ENCODE peak calls at places on chromosome 10, in seven cellular contexts. One of them, this sample, is unnamed.

GRCh38 chr10:100829933-100830727 is 82.6 kb upstream of the SLF2 start:
- DNase-seq in AG04449: no peak
- DNase-seq in dorsolateral prefrontal cortex: no peak
- DNase-seq in A549: no peak
- DNase-seq in cardiac fibroblast: no peak
- DNase-seq in GM23338: peak
- DNase-seq in PC-9: no peak
- DNase-seq in this sample: no peak

GRCh38 chr10:86711957-86712708 is 43.8 kb downstream of the LDB3 start:
- DNase-seq in A549: peak
- DNase-seq in dorsolateral prefrontal cortex: peak
- DNase-seq in cardiac fibroblast: peak
- DNase-seq in PC-9: no peak
- DNase-seq in AG04449: no peak
- DNase-seq in GM23338: peak
- DNase-seq in this sample: no peak

GRCh38 chr10:120982507-120982906 is 131.3 kb downstream of the WDR11 start:
- DNase-seq in cardiac fibroblast: no peak
- DNase-seq in dorsolateral prefrontal cortex: no peak
- DNase-seq in AG04449: no peak
- DNase-seq in A549: no peak
- DNase-seq in GM23338: peak
- DNase-seq in PC-9: no peak
- DNase-seq in this sample: no peak

GRCh38 chr10:7795605-7796004 is 7.6 kb downstream of the ATP5F1C start:
- DNase-seq in PC-9: no peak
- DNase-seq in cardiac fibroblast: peak
- DNase-seq in A549: no peak
- DNase-seq in dorsolateral prefrontal cortex: no peak
- DNase-seq in GM23338: no peak
- DNase-seq in AG04449: no peak
- DNase-seq in this sample: no peak

GRCh38 chr10:29150010-29150409 is 138.9 kb upstream of the LYZL1 start:
- DNase-seq in dorsolateral prefrontal cortex: no peak
- DNase-seq in A549: no peak
- DNase-seq in GM23338: no peak
- DNase-seq in PC-9: peak
- DNase-seq in AG04449: no peak
- DNase-seq in cardiac fibroblast: no peak
- DNase-seq in this sample: no peak

GRCh38 chr10:79026806-79027146 is 42.0 kb upstream of the ZMIZ1 start:
- DNase-seq in dorsolateral prefrontal cortex: no peak
- DNase-seq in cardiac fibroblast: no peak
- DNase-seq in GM23338: no peak
- DNase-seq in PC-9: no peak
- DNase-seq in A549: no peak
- DNase-seq in AG04449: no peak
- DNase-seq in this sample: no peak

GRCh38 chr10:130742936-130743675 is 568.4 kb downstream of the TCERG1L start:
- DNase-seq in A549: no peak
- DNase-seq in GM23338: peak
- DNase-seq in dorsolateral prefrontal cortex: no peak
- DNase-seq in cardiac fibroblast: no peak
- DNase-seq in PC-9: no peak
- DNase-seq in AG04449: no peak
- DNase-seq in this sample: no peak

GRCh38 chr10:132310701-132311337 is 3.1 kb upstream of the STK32C start:
- DNase-seq in AG04449: no peak
- DNase-seq in A549: no peak
- DNase-seq in PC-9: no peak
- DNase-seq in dorsolateral prefrontal cortex: no peak
- DNase-seq in GM23338: no peak
- DNase-seq in cardiac fibroblast: no peak
- DNase-seq in this sample: no peak

GRCh38 chr10:452512-453504 is 236.7 kb downstream of the DIP2C start:
- DNase-seq in dorsolateral prefrontal cortex: no peak
- DNase-seq in A549: no peak
- DNase-seq in GM23338: no peak
- DNase-seq in AG04449: no peak
- DNase-seq in cardiac fibroblast: no peak
- DNase-seq in PC-9: no peak
- DNase-seq in this sample: no peak

GRCh38 chr10:59362991-59363390 is 642 bp upstream of the FAM13C start:
- DNase-seq in PC-9: no peak
- DNase-seq in GM23338: peak
- DNase-seq in AG04449: no peak
- DNase-seq in A549: no peak
- DNase-seq in cardiac fibroblast: peak
- DNase-seq in dorsolateral prefrontal cortex: peak
- DNase-seq in this sample: no peak

GRCh38 chr10:126218778-126219649 is 169.3 kb downstream of the ADAM12 start:
- DNase-seq in dorsolateral prefrontal cortex: no peak
- DNase-seq in AG04449: no peak
- DNase-seq in cardiac fibroblast: no peak
- DNase-seq in A549: no peak
- DNase-seq in GM23338: no peak
- DNase-seq in PC-9: no peak
- DNase-seq in this sample: no peak

GRCh38 chr10:52353960-52354394 is 39.9 kb downstream of the DKK1 start:
- DNase-seq in GM23338: no peak
- DNase-seq in dorsolateral prefrontal cortex: no peak
- DNase-seq in PC-9: no peak
- DNase-seq in AG04449: peak
- DNase-seq in cardiac fibroblast: peak
- DNase-seq in A549: no peak
- DNase-seq in this sample: no peak

GRCh38 chr10:47366056-47366631 is 17.9 kb downstream of the ZNF488 start:
- DNase-seq in AG04449: no peak
- DNase-seq in A549: no peak
- DNase-seq in PC-9: no peak
- DNase-seq in cardiac fibroblast: no peak
- DNase-seq in GM23338: no peak
- DNase-seq in dorsolateral prefrontal cortex: peak
- DNase-seq in this sample: no peak

GRCh38 chr10:52379287-52379686 is 65.2 kb downstream of the DKK1 start:
- DNase-seq in A549: no peak
- DNase-seq in dorsolateral prefrontal cortex: no peak
- DNase-seq in AG04449: no peak
- DNase-seq in cardiac fibroblast: no peak
- DNase-seq in PC-9: no peak
- DNase-seq in GM23338: no peak
- DNase-seq in this sample: no peak

GRCh38 chr10:124416733-124417132 is 2.0 kb downstream of the OAT start:
- DNase-seq in PC-9: no peak
- DNase-seq in AG04449: no peak
- DNase-seq in GM23338: no peak
- DNase-seq in A549: no peak
- DNase-seq in dorsolateral prefrontal cortex: no peak
- DNase-seq in cardiac fibroblast: peak
- DNase-seq in this sample: no peak

GRCh38 chr10:45476559-45476958 is 102.5 kb downstream of the ALOX5 start:
- DNase-seq in A549: no peak
- DNase-seq in dorsolateral prefrontal cortex: no peak
- DNase-seq in PC-9: no peak
- DNase-seq in AG04449: no peak
- DNase-seq in cardiac fibroblast: no peak
- DNase-seq in GM23338: no peak
- DNase-seq in this sample: no peak

GRCh38 chr10:113612154-113612553 is 51.7 kb downstream of the NRAP start:
- DNase-seq in dorsolateral prefrontal cortex: no peak
- DNase-seq in PC-9: no peak
- DNase-seq in cardiac fibroblast: no peak
- DNase-seq in GM23338: no peak
- DNase-seq in AG04449: no peak
- DNase-seq in A549: no peak
- DNase-seq in this sample: no peak

GRCh38 chr10:72673280-72673679 is 18.7 kb upstream of the MCU start:
- DNase-seq in PC-9: no peak
- DNase-seq in GM23338: no peak
- DNase-seq in AG04449: no peak
- DNase-seq in A549: no peak
- DNase-seq in cardiac fibroblast: no peak
- DNase-seq in dorsolateral prefrontal cortex: no peak
- DNase-seq in this sample: no peak

GRCh38 chr10:22301193-22301592 is 15.0 kb upstream of the COMMD3 start:
- DNase-seq in PC-9: no peak
- DNase-seq in GM23338: peak
- DNase-seq in AG04449: no peak
- DNase-seq in dorsolateral prefrontal cortex: peak
- DNase-seq in cardiac fibroblast: no peak
- DNase-seq in A549: no peak
- DNase-seq in this sample: no peak

GRCh38 chr10:125222515-125222914 is 62.2 kb upstream of the CTBP2 start:
- DNase-seq in AG04449: no peak
- DNase-seq in PC-9: no peak
- DNase-seq in cardiac fibroblast: no peak
- DNase-seq in GM23338: no peak
- DNase-seq in A549: no peak
- DNase-seq in dorsolateral prefrontal cortex: no peak
- DNase-seq in this sample: no peak

GRCh38 chr10:86261470-86261869 is 105.1 kb downstream of the GRID1 start:
- DNase-seq in AG04449: no peak
- DNase-seq in cardiac fibroblast: no peak
- DNase-seq in PC-9: no peak
- DNase-seq in A549: no peak
- DNase-seq in GM23338: no peak
- DNase-seq in dorsolateral prefrontal cortex: no peak
- DNase-seq in this sample: no peak

GRCh38 chr10:27461312-27461711 is 42.8 kb upstream of the RAB18 start:
- DNase-seq in AG04449: no peak
- DNase-seq in cardiac fibroblast: no peak
- DNase-seq in A549: no peak
- DNase-seq in dorsolateral prefrontal cortex: no peak
- DNase-seq in PC-9: no peak
- DNase-seq in GM23338: no peak
- DNase-seq in this sample: no peak

GRCh38 chr10:106771132-106771531 is 393.4 kb downstream of the SORCS1 start:
- DNase-seq in GM23338: no peak
- DNase-seq in PC-9: no peak
- DNase-seq in AG04449: no peak
- DNase-seq in dorsolateral prefrontal cortex: no peak
- DNase-seq in cardiac fibroblast: no peak
- DNase-seq in A549: no peak
- DNase-seq in this sample: no peak

DNA sequence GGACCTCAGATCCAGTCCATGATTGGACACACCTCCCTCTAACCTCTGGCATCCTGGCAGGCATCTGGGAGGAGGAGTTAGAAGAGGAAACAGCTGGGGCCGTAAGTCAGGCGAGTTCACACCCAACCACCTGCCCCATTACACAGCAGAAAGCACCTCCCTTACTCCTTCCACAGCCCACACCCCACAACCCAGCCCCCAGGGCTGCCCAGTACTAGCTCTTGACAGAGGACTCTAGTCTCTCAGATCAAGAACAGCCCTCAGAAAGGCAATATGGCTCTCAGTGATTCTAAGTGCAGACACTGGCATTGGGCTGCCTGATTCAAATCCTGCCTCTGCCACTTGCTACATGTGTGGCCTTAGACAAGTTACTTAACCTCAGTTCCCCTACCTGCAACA is 34.1 kb downstream of the KCNMA1 start:
- DNase-seq in cardiac fibroblast: no peak
- DNase-seq in dorsolateral prefrontal cortex: no peak
- DNase-seq in AG04449: no peak
- DNase-seq in PC-9: no peak
- DNase-seq in A549: no peak
- DNase-seq in GM23338: peak
- DNase-seq in this sample: no peak
- H3K4me3 ChIP-seq in cardiac fibroblast: no peak
- H3K4me3 ChIP-seq in dorsolateral prefrontal cortex: no peak
- H3K4me3 ChIP-seq in AG04449: no peak
- H3K4me3 ChIP-seq in PC-9: no peak
- H3K4me3 ChIP-seq in A549: no peak
- H3K4me3 ChIP-seq in GM23338: no peak
- H3K4me3 ChIP-seq in this sample: no peak

GRCh38 chr10:50650481-50650880 is 26.7 kb upstream of the SGMS1 start:
- DNase-seq in cardiac fibroblast: no peak
- DNase-seq in AG04449: no peak
- DNase-seq in PC-9: no peak
- DNase-seq in dorsolateral prefrontal cortex: no peak
- DNase-seq in GM23338: no peak
- DNase-seq in A549: no peak
- DNase-seq in this sample: no peak

GRCh38 chr10:50651808-50652207 is 28.1 kb upstream of the SGMS1 start:
- DNase-seq in AG04449: no peak
- DNase-seq in PC-9: no peak
- DNase-seq in GM23338: no peak
- DNase-seq in dorsolateral prefrontal cortex: no peak
- DNase-seq in cardiac fibroblast: no peak
- DNase-seq in A549: no peak
- DNase-seq in this sample: no peak

GRCh38 chr10:50648935-50649227 is 25.1 kb upstream of the SGMS1 start:
- DNase-seq in AG04449: no peak
- DNase-seq in dorsolateral prefrontal cortex: no peak
- DNase-seq in A549: no peak
- DNase-seq in GM23338: no peak
- DNase-seq in cardiac fibroblast: no peak
- DNase-seq in PC-9: no peak
- DNase-seq in this sample: no peak

GRCh38 chr10:50653758-50654157 is 30.0 kb upstream of the SGMS1 start:
- DNase-seq in A549: no peak
- DNase-seq in dorsolateral prefrontal cortex: no peak
- DNase-seq in AG04449: no peak
- DNase-seq in GM23338: no peak
- DNase-seq in PC-9: no peak
- DNase-seq in cardiac fibroblast: no peak
- DNase-seq in this sample: no peak

DNA sequence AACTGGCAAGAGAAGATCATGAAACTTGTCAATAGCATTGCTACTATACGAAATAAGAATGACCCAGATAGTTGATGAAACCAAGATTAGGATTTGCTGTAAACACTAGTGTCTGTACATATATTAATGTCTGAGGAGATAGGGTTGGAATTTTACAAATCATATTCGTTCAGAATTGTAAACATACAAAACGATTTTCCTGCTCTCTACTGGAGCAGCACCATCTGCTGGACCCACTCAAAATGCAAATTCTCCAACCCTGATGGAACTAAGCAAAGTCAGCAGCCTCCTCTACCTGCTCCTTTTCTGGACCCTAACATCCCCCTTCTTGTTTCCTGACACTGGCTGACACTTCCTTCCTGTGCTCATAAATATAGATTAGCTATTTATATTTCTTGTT is 29.4 kb upstream of the SGMS1 start:
- DNase-seq in GM23338: peak
- DNase-seq in A549: no peak
- DNase-seq in dorsolateral prefrontal cortex: peak
- DNase-seq in AG04449: no peak
- DNase-seq in cardiac fibroblast: peak
- DNase-seq in PC-9: no peak
- DNase-seq in this sample: no peak
- TF ChIP-seq CTCF in GM23338: peak
- TF ChIP-seq CTCF in A549: peak
- TF ChIP-seq CTCF in dorsolateral prefrontal cortex: peak
- TF ChIP-seq CTCF in AG04449: peak
- TF ChIP-seq CTCF in cardiac fibroblast: peak
- TF ChIP-seq CTCF in PC-9: peak
- TF ChIP-seq CTCF in this sample: peak

GRCh38 chr10:114879541-114880158 is 58.1 kb downstream of the FHIP2A start:
- DNase-seq in GM23338: peak
- DNase-seq in A549: peak
- DNase-seq in PC-9: no peak
- DNase-seq in cardiac fibroblast: peak
- DNase-seq in dorsolateral prefrontal cortex: no peak
- DNase-seq in AG04449: no peak
- DNase-seq in this sample: no peak
- H3K4me3 ChIP-seq in GM23338: no peak
- H3K4me3 ChIP-seq in A549: no peak
- H3K4me3 ChIP-seq in PC-9: no peak
- H3K4me3 ChIP-seq in cardiac fibroblast: no peak
- H3K4me3 ChIP-seq in dorsolateral prefrontal cortex: no peak
- H3K4me3 ChIP-seq in AG04449: no peak
- H3K4me3 ChIP-seq in this sample: peak

GRCh38 chr10:55822096-55822495 is 539.0 kb downstream of the ZWINT start:
- DNase-seq in cardiac fibroblast: no peak
- DNase-seq in A549: no peak
- DNase-seq in GM23338: peak
- DNase-seq in AG04449: no peak
- DNase-seq in PC-9: no peak
- DNase-seq in dorsolateral prefrontal cortex: no peak
- DNase-seq in this sample: no peak
- TF ChIP-seq CTCF in cardiac fibroblast: no peak
- TF ChIP-seq CTCF in A549: no peak
- TF ChIP-seq CTCF in GM23338: no peak
- TF ChIP-seq CTCF in AG04449: no peak
- TF ChIP-seq CTCF in PC-9: no peak
- TF ChIP-seq CTCF in dorsolateral prefrontal cortex: no peak
- TF ChIP-seq CTCF in this sample: no peak

This sample was measured in epithelial cell of proximal tubule.